ENCODE peak calls at places on chromosomes 3 and 15, in seven cellular contexts. F is M059J; J is cardiac fibroblast; R is anterior cingulate cortex; L is activated CD8-positive, alpha-beta memory T cell treated with anti-CD3 and anti-CD28 coated beads for 24 hours; N is fibroblast of pulmonary artery; S is transverse colon. Q is an unnamed sample.

GRCh38 chr3:190436356-190436755 is 13.3 kb downstream of the TMEM207 start:
- DNase-seq in L (no peak), N (no peak), J (no peak), F (no peak), S (no peak), R (no peak), Q (no peak)

GRCh38 chr3:38837358-38837757 is 21.3 kb upstream of the SCN10A start:
- DNase-seq in R (no peak), S (no peak), N (no peak), J (no peak), F (no peak), L (no peak), Q (no peak)

GRCh38 chr3:15708882-15709677 is 88.7 kb downstream of the ANKRD28 start:
- DNase-seq in N (peak), R (no peak), J (peak), F (no peak), L (no peak), S (no peak), Q (no peak)

GRCh38 chr15:33975023-33975565 is 6.8 kb downstream of the CHRM5 start:
- DNase-seq in L (no peak), J (peak), S (no peak), N (peak), R (no peak), F (no peak), Q (no peak)

GRCh38 chr15:98174286-98174685 is 213.8 kb downstream of the ARRDC4 start:
- DNase-seq in F (peak), L (no peak), S (peak), R (no peak), N (no peak), J (no peak), Q (no peak)

GRCh38 chr3:27960133-27960532 is 238.0 kb upstream of the EOMES start:
- DNase-seq in L (no peak), J (peak), R (no peak), S (no peak), F (peak), N (peak), Q (no peak)

GRCh38 chr15:42919308-42919707 is 1.3 kb downstream of the TTBK2 start:
- DNase-seq in J (peak), S (no peak), F (no peak), L (no peak), N (peak), R (no peak), Q (no peak)

GRCh38 chr3:133206921-133207320 is 168.7 kb downstream of the TMEM108 start:
- DNase-seq in J (no peak), F (no peak), N (no peak), R (no peak), S (no peak), L (no peak), Q (no peak)

GRCh38 chr15:92077353-92078080 is 224.0 kb downstream of the SLCO3A1 start:
- DNase-seq in L (peak), J (peak), R (peak), F (peak), S (peak), N (peak), Q (no peak)

GRCh38 chr15:74768099-74768770 is 13.6 kb upstream of the CSK start:
- DNase-seq in J (no peak), R (no peak), L (no peak), N (no peak), S (no peak), F (no peak), Q (no peak)

GRCh38 chr15:101495334-101496197 is 6.1 kb upstream of the PCSK6 start:
- DNase-seq in J (no peak), F (no peak), N (no peak), S (no peak), R (no peak), L (no peak), Q (no peak)

GRCh38 chr3:136283627-136284026 is 33.5 kb downstream of the PCCB start:
- DNase-seq in R (no peak), N (no peak), L (no peak), S (no peak), F (no peak), J (no peak), Q (no peak)

GRCh38 chr3:112811150-112811884 is 35.3 kb downstream of the CD200R1L start:
- DNase-seq in J (peak), R (no peak), L (no peak), S (no peak), N (peak), F (peak), Q (no peak)

GRCh38 chr15:77503764-77504163 is 83.1 kb downstream of the HMG20A start:
- DNase-seq in S (no peak), F (no peak), R (no peak), L (no peak), J (no peak), N (no peak), Q (no peak)

GRCh38 chr3:159897331-159898075 is 91.1 kb upstream of the IL12A start:
- DNase-seq in R (no peak), F (peak), L (no peak), N (peak), J (peak), S (no peak), Q (no peak)

GRCh38 chr15:80403712-80404056 is 498 bp upstream of the ARNT2 start:
- DNase-seq in S (no peak), J (no peak), L (no peak), F (no peak), R (peak), N (no peak), Q (no peak)

GRCh38 chr3:145183261-145183660 is 977.7 kb downstream of the PLOD2 start:
- DNase-seq in J (peak), F (no peak), N (peak), S (no peak), L (no peak), R (no peak), Q (no peak)

GRCh38 chr3:14273886-14274517 is 95.4 kb downstream of the LSM3 start:
- DNase-seq in S (no peak), L (no peak), F (peak), J (no peak), R (no peak), N (no peak), Q (no peak)

GRCh38 chr15:62068071-62068786 is 1.5 kb downstream of the C2CD4A start:
- DNase-seq in N (peak), J (peak), L (peak), R (no peak), F (peak), S (peak), Q (no peak)

GRCh38 chr3:11224870-11225251 is 47.3 kb upstream of the ATG7 start:
- DNase-seq in J (no peak), L (no peak), F (no peak), S (no peak), R (no peak), N (no peak), Q (no peak)

GRCh38 chr15:86743283-86743903 is 663.7 kb downstream of the AGBL1 start:
- DNase-seq in L (peak), F (peak), J (no peak), R (no peak), S (peak), N (no peak), Q (no peak)

GRCh38 chr3:184565421-184566211 is 4.0 kb downstream of the EPHB3 start:
- DNase-seq in N (peak), L (no peak), F (peak), R (no peak), J (peak), S (peak), Q (no peak)

GRCh38 chr3:178112134-178112533 is 424.1 kb upstream of the KCNMB2 start:
- DNase-seq in F (peak), J (no peak), N (no peak), R (no peak), S (no peak), L (no peak), Q (no peak)

GRCh38 chr15:31457631-31458526 is 131.2 kb downstream of the KLF13 start:
- DNase-seq in S (no peak), J (peak), R (no peak), N (peak), L (peak), F (peak), Q (no peak)

GRCh38 chr15:65059931-65060596 is 7.7 kb downstream of the RASL12 start:
- DNase-seq in J (no peak), N (no peak), R (no peak), S (no peak), F (no peak), L (no peak), Q (no peak)

GRCh38 chr3:108067768-108068167 is 23.1 kb downstream of the CD47 start:
- DNase-seq in R (no peak), N (no peak), L (no peak), F (no peak), J (no peak), S (no peak), Q (no peak)

GRCh38 chr15:37891754-37892368 is 42.6 kb upstream of the TMCO5A start:
- DNase-seq in R (no peak), L (no peak), S (no peak), N (peak), F (peak), J (peak), Q (no peak)

GRCh38 chr15:56965614-56966013 is 47.2 kb downstream of the TCF12 start:
- DNase-seq in J (no peak), R (no peak), L (no peak), F (no peak), N (no peak), S (no peak), Q (no peak)

GRCh38 chr3:18153571-18154173 is 271.5 kb downstream of the SATB1 start:
- DNase-seq in S (no peak), N (peak), R (no peak), J (peak), L (no peak), F (peak), Q (no peak)

GRCh38 chr3:4994823-4995499 is 15.7 kb downstream of the BHLHE40 start:
- DNase-seq in S (no peak), J (peak), L (peak), N (peak), F (peak), R (peak), Q (peak)

GRCh38 chr3:23748398-23749110 is 57.2 kb upstream of the UBE2E1 start:
- DNase-seq in N (peak), F (peak), L (no peak), S (no peak), R (no peak), J (peak), Q (no peak)

GRCh38 chr3:40215015-40215414 is 94.5 kb upstream of the EIF1B start:
- DNase-seq in S (no peak), N (no peak), R (no peak), L (no peak), J (no peak), F (no peak), Q (no peak)

GRCh38 chr15:59917504-59918157 is 86.5 kb upstream of the FOXB1 start:
- DNase-seq in R (no peak), L (peak), N (peak), S (peak), F (peak), J (peak), Q (no peak)

Q was measured in vagina.